ENCODE peak calls at places on chromosomes 3 and 15, in four cellular contexts. Z is fibroblast of lung, C is body of pancreas, O is ovary. R is an unnamed sample.

GRCh38 chr3:154310840-154311239 is 13.4 kb downstream of the DHX36 start:
- DNase-seq in Z (peak), O (no peak), C (no peak), R (no peak)

GRCh38 chr3:162295323-162295983 is 798.8 kb downstream of the OTOL1 start:
- DNase-seq in Z (peak), C (no peak), O (no peak), R (no peak)

GRCh38 chr15:33580526-33580925 is 269.8 kb downstream of the RYR3 start:
- DNase-seq in Z (peak), O (no peak), C (no peak), R (no peak)

GRCh38 chr15:80160570-80161156 is 7.9 kb downstream of the FAH start:
- DNase-seq in O (peak), C (no peak), Z (peak), R (no peak)

GRCh38 chr15:33699691-33700447 is 268.4 kb upstream of the CHRM5 start:
- DNase-seq in Z (no peak), C (no peak), O (no peak), R (no peak)

GRCh38 chr3:102687851-102688555 is 253.2 kb downstream of the ZPLD1 start:
- DNase-seq in Z (no peak), C (no peak), O (no peak), R (no peak)

GRCh38 chr15:82567661-82568060 is 27.4 kb upstream of the RPS17 start:
- DNase-seq in C (no peak), Z (no peak), O (no peak), R (no peak)

GRCh38 chr3:57038466-57039164 is 21.8 kb upstream of the SPATA12 start:
- DNase-seq in Z (no peak), C (no peak), O (no peak), R (no peak)

GRCh38 chr3:187747506-187747905 is 2.2 kb upstream of the BCL6 start:
- DNase-seq in C (no peak), Z (no peak), O (no peak), R (no peak)
- H3K27ac ChIP-seq in C (peak), Z (no peak), O (peak), R (no peak)

GRCh38 chr15:40380636-40381035 is 1.9 kb upstream of the KNSTRN start:
- DNase-seq in O (no peak), C (no peak), Z (no peak), R (no peak)
- H3K27ac ChIP-seq in O (no peak), C (no peak), Z (peak), R (no peak)

GRCh38 chr3:15064299-15064834 is 748 bp downstream of the MRPS25 start:
- DNase-seq in O (no peak), Z (peak), C (peak), R (peak)
- H3K27ac ChIP-seq in O (peak), Z (peak), C (peak), R (peak)

DNA sequence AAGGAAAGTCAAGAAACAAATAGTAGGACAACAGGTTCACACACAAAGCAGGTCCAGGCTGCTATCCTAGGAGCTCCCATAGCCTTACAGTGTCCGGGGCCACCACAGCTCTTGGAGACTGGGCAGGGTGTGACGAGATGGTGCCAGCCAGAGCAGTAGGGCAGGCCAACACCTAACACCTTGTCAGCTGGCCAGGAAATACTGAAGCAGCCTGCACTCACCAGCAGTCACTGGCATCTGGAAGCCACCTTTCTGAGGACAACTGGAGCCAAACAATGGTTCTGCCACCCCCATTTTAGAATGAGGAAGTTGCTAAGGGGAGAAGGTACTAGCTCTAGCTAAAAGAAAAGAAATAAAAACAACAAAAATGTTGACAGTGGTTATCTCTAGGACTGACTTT is 47.2 kb downstream of the CCDC12 start:
- DNase-seq in O (no peak), C (peak), Z (no peak), R (no peak)
- H3K27ac ChIP-seq in O (no peak), C (peak), Z (no peak), R (no peak)

GRCh38 chr15:42156266-42156922 is at the start of gene PLA2G4F:
- DNase-seq in O (no peak), C (peak), Z (no peak), R (no peak)
- H3K27ac ChIP-seq in O (no peak), C (peak), Z (no peak), R (no peak)